ENCODE peak calls at places on chromosomes 4 and X, in eight cellular contexts. R is ecto neural progenitor cell; H is GM20000; I is stimulated activated CD8-positive, alpha-beta memory T cell treated with anti-CD3 and anti-CD28 coated beads, Interleukin-7, amount 100 ng/mL, for 1 hour; J is kidney; G is posterior vena cava; W is cardiac fibroblast; M is activated T-helper 2 cell treated with anti-CD3 and anti-CD28 coated beads, Interferon-gamma antibody, Interleukin-2, Interleukin-4, amounts not matched to agents 10 μg/mL and 5 μg/mL and 100 μg/mL, durations not matched to agents 14 hours and 24 hours and 36 hours. Q is an unnamed sample.

GRCh38 chr4:42555828-42556227 is 101.1 kb downstream of the ATP8A1 start:
- DNase-seq in W (peak), R (no peak), J (no peak), G (no peak), H (no peak), M (no peak), I (no peak), Q (no peak)

GRCh38 chr4:73698217-73698616 is 42.2 kb upstream of the CXCL8 start:
- DNase-seq in G (no peak), I (no peak), M (no peak), H (no peak), R (no peak), W (peak), J (no peak), Q (no peak)

GRCh38 chr4:97670703-97671269 is 472.5 kb downstream of the STPG2 start:
- DNase-seq in M (no peak), W (no peak), I (no peak), G (no peak), J (no peak), R (no peak), H (no peak), Q (no peak)

GRCh38 chrX:23435575-23435974 is 100.9 kb downstream of the PTCHD1 start:
- DNase-seq in J (no peak), W (no peak), R (no peak), M (no peak), I (no peak), H (no peak), G (no peak), Q (no peak)

GRCh38 chrX:133786382-133786781 is 199.0 kb downstream of the GPC3 start:
- DNase-seq in M (no peak), W (no peak), R (no peak), H (no peak), J (no peak), I (no peak), G (no peak), Q (no peak)

GRCh38 chr4:73860175-73860574 is 7.1 kb downstream of the PF4V1 start:
- DNase-seq in I (no peak), H (no peak), R (no peak), J (no peak), W (no peak), M (no peak), G (no peak), Q (no peak)

GRCh38 chr4:157222764-157223145 is 2.2 kb downstream of the GRIA2 start:
- DNase-seq in W (no peak), G (no peak), I (no peak), H (no peak), M (no peak), J (no peak), R (no peak), Q (no peak)

GRCh38 chrX:29545878-29546277 is 669.5 kb upstream of the MAGEB2 start:
- DNase-seq in H (no peak), G (no peak), I (no peak), M (no peak), W (no peak), R (no peak), J (no peak), Q (no peak)

GRCh38 chr4:180695851-180696250 is 1547.4 kb upstream of the TENM3 start:
- DNase-seq in H (no peak), G (no peak), R (no peak), J (no peak), M (no peak), I (no peak), W (peak), Q (no peak)

GRCh38 chr4:40038972-40039371 is 17.7 kb upstream of the N4BP2 start:
- DNase-seq in I (no peak), H (no peak), M (no peak), J (no peak), G (no peak), W (peak), R (no peak), Q (no peak)

GRCh38 chrX:5644786-5645185 is 583.9 kb downstream of the NLGN4X start:
- DNase-seq in H (no peak), R (no peak), G (no peak), I (no peak), W (no peak), M (no peak), J (no peak), Q (no peak)

GRCh38 chr4:108433832-108434231 is 186.5 kb upstream of the RPL34 start:
- DNase-seq in M (peak), R (no peak), W (peak), J (no peak), H (no peak), I (no peak), G (no peak), Q (no peak)

GRCh38 chrX:119303137-119303536 is 67.1 kb downstream of the PGRMC1 start:
- DNase-seq in G (no peak), R (no peak), W (no peak), M (no peak), I (no peak), J (no peak), H (no peak), Q (no peak)

GRCh38 chrX:131746491-131746968 is 202.7 kb downstream of the OR13H1 start:
- DNase-seq in G (peak), W (no peak), M (no peak), R (no peak), H (no peak), I (peak), J (peak), Q (peak)

GRCh38 chrX:34528081-34528480 is 129.0 kb downstream of the TMEM47 start:
- DNase-seq in M (no peak), H (no peak), I (no peak), J (no peak), W (peak), G (no peak), R (no peak), Q (no peak)

GRCh38 chr4:26619784-26620183 is 35.9 kb downstream of the TBC1D19 start:
- DNase-seq in I (no peak), J (no peak), W (peak), R (no peak), H (no peak), M (no peak), G (no peak), Q (no peak)

GRCh38 chr4:69601065-69601464 is 38.4 kb downstream of the UGT2A2 start:
- DNase-seq in J (no peak), R (no peak), W (no peak), H (no peak), G (no peak), I (no peak), M (no peak), Q (no peak)

GRCh38 chr4:165604181-165604580 is 225.4 kb downstream of the CPE start:
- DNase-seq in H (no peak), G (no peak), R (no peak), W (no peak), I (no peak), J (no peak), M (no peak), Q (no peak)